ENCODE peak calls at places on chromosomes 5 and 9, in six cellular contexts. X is psoas muscle, G is IMR-90, F is gastrocnemius medialis, V is AG04450, U is HepG2. C is an unnamed sample.

GRCh38 chr9:98218562-98219363 is 26.3 kb upstream of the CORO2A start:
- DNase-seq in F (no peak), U (no peak), V (no peak), X (no peak), G (peak), C (peak)

GRCh38 chr5:135147294-135148090 is 113.5 kb upstream of the PITX1 start:
- DNase-seq in X (no peak), G (no peak), U (no peak), V (no peak), F (no peak), C (no peak)

GRCh38 chr9:121956808-121957207 is 136.3 kb downstream of the TTLL11 start:
- DNase-seq in G (no peak), F (no peak), U (no peak), X (no peak), V (no peak), C (peak)

GRCh38 chr5:37717613-37718431 is 122.0 kb downstream of the GDNF start:
- DNase-seq in F (no peak), X (no peak), V (peak), U (peak), G (peak), C (peak)

GRCh38 chr5:141483842-141484241 is 988 bp upstream of the PCDHGC4 start:
- DNase-seq in G (no peak), V (no peak), U (no peak), F (no peak), X (no peak), C (no peak)

GRCh38 chr5:67842806-67843205 is 372.8 kb upstream of the PIK3R1 start:
- DNase-seq in F (no peak), G (no peak), U (no peak), V (no peak), X (no peak), C (no peak)

GRCh38 chr9:34428325-34428958 is 29.9 kb downstream of the FAM219A start:
- DNase-seq in F (no peak), V (no peak), X (no peak), U (peak), G (peak), C (peak)

GRCh38 chr9:34555435-34556230 is 32.8 kb upstream of the ENHO start:
- DNase-seq in U (no peak), X (no peak), F (no peak), V (no peak), G (no peak), C (no peak)

GRCh38 chr9:90054810-90055209 is 450.0 kb downstream of the GADD45G start:
- DNase-seq in V (no peak), F (no peak), U (no peak), X (no peak), G (no peak), C (no peak)

GRCh38 chr5:102722930-102723329 is 32.2 kb upstream of the PAM start:
- DNase-seq in X (no peak), G (peak), F (no peak), V (no peak), U (no peak), C (no peak)

GRCh38 chr5:124742983-124743533 is 3.4 kb downstream of the ZNF608 start:
- DNase-seq in V (peak), X (peak), U (peak), F (peak), G (peak), C (peak)

GRCh38 chr5:101897914-101898313 is 398.2 kb downstream of the SLCO4C1 start:
- DNase-seq in F (no peak), G (no peak), U (no peak), V (no peak), X (no peak), C (no peak)

GRCh38 chr5:150429410-150429873 is 16.7 kb upstream of the CD74 start:
- DNase-seq in V (no peak), F (no peak), U (no peak), G (no peak), X (no peak), C (no peak)

GRCh38 chr5:148957591-148958202 is 105.2 kb downstream of the SH3TC2 start:
- DNase-seq in G (peak), U (peak), X (no peak), V (no peak), F (no peak), C (no peak)

GRCh38 chr9:108672475-108673065 is 183.2 kb downstream of the ACTL7B start:
- DNase-seq in U (no peak), F (no peak), G (no peak), V (no peak), X (no peak), C (no peak)

GRCh38 chr5:174837919-174838902 is 113.8 kb downstream of the MSX2 start:
- DNase-seq in F (peak), U (no peak), X (peak), V (no peak), G (peak), C (no peak)

GRCh38 chr9:36997414-36997813 is 36.7 kb downstream of the PAX5 start:
- DNase-seq in G (peak), V (no peak), U (no peak), X (no peak), F (no peak), C (no peak)

GRCh38 chr5:34891981-34892380 is 23.3 kb downstream of the RAD1 start:
- DNase-seq in G (peak), X (no peak), V (no peak), F (no peak), U (no peak), C (peak)

GRCh38 chr9:96626912-96627311 is 7.3 kb upstream of the CDC14B start:
- DNase-seq in G (no peak), V (no peak), F (no peak), X (no peak), U (no peak), C (no peak)

GRCh38 chr9:70580593-70581195 is 166.2 kb upstream of the KLF9 start:
- DNase-seq in G (no peak), F (no peak), X (no peak), U (no peak), V (no peak), C (no peak)

GRCh38 chr5:83000922-83001321 is 76.3 kb downstream of the TMEM167A start:
- DNase-seq in U (no peak), V (no peak), G (no peak), X (no peak), F (no peak), C (no peak)

GRCh38 chr9:132181796-132182521 is 20.1 kb downstream of the NTNG2 start:
- DNase-seq in X (no peak), V (no peak), F (no peak), U (no peak), G (peak), C (no peak)

GRCh38 chr9:108125541-108125940 is 636.0 kb upstream of the KLF4 start:
- DNase-seq in U (no peak), X (no peak), V (no peak), F (no peak), G (no peak), C (no peak)

GRCh38 chr9:136092353-136092650 is 2.8 kb downstream of the NACC2 start:
- DNase-seq in G (no peak), V (no peak), F (peak), U (no peak), X (peak), C (no peak)

GRCh38 chr9:136093995-136094881 is 851 bp downstream of the NACC2 start:
- DNase-seq in V (no peak), G (peak), X (peak), F (peak), U (peak), C (no peak)

GRCh38 chr9:136095028-136095494 is at the start of gene NACC2:
- DNase-seq in F (peak), G (peak), U (no peak), X (peak), V (no peak), C (no peak)

GRCh38 chr9:136092741-136093140 is 2.3 kb downstream of the NACC2 start:
- DNase-seq in U (no peak), G (no peak), V (no peak), F (peak), X (peak), C (no peak)

GRCh38 chr9:136093331-136093986 is 1.6 kb downstream of the NACC2 start:
- DNase-seq in F (peak), G (no peak), U (no peak), X (peak), V (no peak), C (no peak)
- H3K4me3 ChIP-seq in F (peak), G (peak), U (peak), X (peak), V (peak), C (peak)

GRCh38 chr9:136152931-136153330 is 34.3 kb upstream of the TMEM250 start:
- DNase-seq in F (no peak), G (no peak), U (no peak), V (no peak), X (no peak), C (no peak)

GRCh38 chr9:136153381-136154065 is 34.8 kb upstream of the TMEM250 start:
- DNase-seq in F (no peak), V (no peak), G (no peak), X (no peak), U (no peak), C (no peak)

GRCh38 chr9:136151214-136151804 is 32.6 kb upstream of the TMEM250 start:
- DNase-seq in F (no peak), X (no peak), V (no peak), U (no peak), G (no peak), C (no peak)

GRCh38 chr9:136152543-136152866 is 33.8 kb upstream of the TMEM250 start:
- DNase-seq in X (no peak), U (no peak), V (no peak), F (no peak), G (no peak), C (no peak)

DNA sequence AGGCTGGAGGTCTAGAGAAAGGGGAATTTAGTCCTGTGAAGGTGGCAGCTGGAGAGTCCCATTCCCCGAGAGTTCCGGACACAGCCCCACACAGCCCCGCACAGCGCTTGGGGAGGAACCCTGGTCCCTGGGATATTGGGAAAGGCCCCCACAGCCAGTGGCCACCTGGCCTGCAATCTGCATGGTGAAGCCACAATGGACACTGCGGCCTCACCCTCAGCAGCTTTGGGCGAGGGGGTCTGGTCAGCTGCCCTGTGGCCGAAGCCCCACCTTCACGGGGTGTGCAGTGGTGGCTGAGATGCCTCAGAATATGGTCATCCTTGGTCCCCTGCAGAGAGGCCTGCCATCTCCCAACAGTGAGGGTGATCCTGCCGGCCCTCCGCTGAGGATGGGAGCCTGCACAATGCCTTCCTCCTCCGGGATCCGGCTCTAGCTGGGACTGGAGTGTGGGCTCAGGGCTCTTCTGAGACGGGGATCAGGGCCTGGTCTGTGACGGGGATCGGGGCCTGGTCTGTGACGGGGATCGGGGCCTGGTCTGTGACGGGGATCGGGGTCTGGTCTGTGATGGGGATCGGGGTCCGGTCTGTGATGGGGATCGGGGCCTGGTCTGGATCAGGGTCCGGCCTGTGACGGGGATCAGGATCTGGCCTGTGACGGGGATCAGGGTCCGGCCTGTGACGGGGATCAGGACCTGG is 33.3 kb upstream of the TMEM250 start:
- DNase-seq in X (no peak), V (no peak), U (no peak), G (no peak), F (no peak), C (no peak)
- H3K4me3 ChIP-seq in X (no peak), V (no peak), U (no peak), G (no peak), F (no peak), C (no peak)

GRCh38 chr9:466749-467148 is 252.1 kb downstream of the DOCK8 start:
- DNase-seq in X (no peak), G (no peak), F (no peak), V (no peak), U (no peak), C (no peak)

GRCh38 chr9:470041-470781 is 255.5 kb downstream of the DOCK8 start:
- DNase-seq in X (peak), V (peak), G (peak), F (peak), U (peak), C (peak)

GRCh38 chr9:470795-471194 is 256.1 kb downstream of the DOCK8 start:
- DNase-seq in V (no peak), U (no peak), G (no peak), F (no peak), X (no peak), C (no peak)

GRCh38 chr9:469672-470040 is 255.0 kb downstream of the DOCK8 start:
- DNase-seq in U (no peak), V (no peak), G (no peak), X (peak), F (peak), C (no peak)

GRCh38 chr9:468766-469496 is 254.3 kb downstream of the DOCK8 start:
- DNase-seq in X (no peak), V (no peak), G (no peak), U (no peak), F (no peak), C (no peak)
- H3K4me3 ChIP-seq in X (peak), V (no peak), G (no peak), U (peak), F (peak), C (no peak)

DNA sequence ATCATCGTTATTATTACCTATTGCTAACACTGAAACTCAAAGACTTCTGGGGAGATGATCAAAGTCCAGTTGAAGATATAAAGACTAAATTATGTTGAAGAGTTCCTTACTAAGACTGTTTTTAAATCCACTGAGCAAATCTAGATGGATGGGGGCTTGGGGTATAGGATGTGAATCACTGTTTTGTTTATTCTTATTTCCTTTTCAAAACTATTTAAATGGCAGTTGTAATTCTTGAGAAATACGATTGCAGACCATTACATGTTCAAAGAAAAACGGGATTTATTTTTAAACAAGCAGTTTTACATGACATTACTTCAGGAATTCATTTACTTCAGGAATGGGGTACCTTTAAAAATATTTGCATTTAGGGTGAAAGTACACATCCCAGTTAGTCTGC is 4.3 kb downstream of the RASGRF2 start:
- DNase-seq in G (peak), F (no peak), U (peak), X (no peak), V (no peak), C (no peak)
- H3K4me3 ChIP-seq in G (peak), F (no peak), U (peak), X (peak), V (peak), C (no peak)

GRCh38 chr9:73151653-73152382 is at the start of gene ANXA1:
- DNase-seq in U (no peak), X (no peak), F (no peak), V (peak), G (peak), C (peak)
- H3K4me3 ChIP-seq in U (no peak), X (peak), F (peak), V (peak), G (peak), C (peak)